ENCODE peak calls at places on chromosomes 11 and 22, in nine cellular contexts. T is C1 segment of cervical spinal cord, F is dorsolateral prefrontal cortex, U is left cardiac atrium, H is fibroblast of mammary gland, S is EH, R is stomach, L is fibroblast of the conjunctiva, O is HTR-8/SVneo. E is an unnamed sample.
A peak's percentile ranks its signal among the peaks of the same experiment; 100 is the strongest.

GRCh38 chr22:21009638-21010425 is 5.1 kb upstream of the P2RX6 start:
- DNase-seq in T (no peak), F (no peak), U (no peak), H (peak; percentile 49), S (peak; percentile 68), R (peak; percentile 48), L (no peak), O (no peak), E (no peak)

GRCh38 chr11:93396356-93396755 is 65.8 kb downstream of the DEUP1 start:
- DNase-seq in T (no peak), F (no peak), U (no peak), H (no peak), S (peak; percentile 27), R (no peak), L (no peak), O (peak; percentile 19), E (no peak)

GRCh38 chr22:45832180-45832579 is 144.8 kb downstream of the WNT7B start:
- DNase-seq in T (no peak), F (no peak), U (no peak), H (no peak), S (no peak), R (no peak), L (no peak), O (no peak), E (no peak)

GRCh38 chr11:1231396-1232327 is 8.8 kb downstream of the MUC5B start:
- DNase-seq in T (no peak), F (no peak), U (peak; percentile 18), H (no peak), S (no peak), R (no peak), L (no peak), O (no peak), E (no peak)

GRCh38 chr11:74557526-74557925 is 34.9 kb upstream of the POLD3 start:
- DNase-seq in T (no peak), F (no peak), U (no peak), H (no peak), S (no peak), R (no peak), L (no peak), O (no peak), E (no peak)

GRCh38 chr11:44658451-44658850 is 68.3 kb upstream of the TSPAN18 start:
- DNase-seq in T (no peak), F (no peak), U (no peak), H (no peak), S (peak; percentile 14), R (no peak), L (no peak), O (no peak), E (no peak)

GRCh38 chr22:29330291-29330690 is 14.8 kb upstream of the RASL10A start:
- DNase-seq in T (no peak), F (no peak), U (no peak), H (no peak), S (no peak), R (no peak), L (no peak), O (no peak), E (no peak)

GRCh38 chr11:67345949-67346819 is 7.2 kb downstream of the POLD4 start:
- DNase-seq in T (no peak), F (peak; percentile 27), U (no peak), H (peak; percentile 85), S (peak; percentile 62), R (peak; percentile 68), L (peak; percentile 54), O (no peak), E (no peak)

GRCh38 chr22:25890651-25891050 is 148.7 kb downstream of the MYO18B start:
- DNase-seq in T (no peak), F (no peak), U (no peak), H (no peak), S (no peak), R (no peak), L (no peak), O (no peak), E (no peak)

GRCh38 chr11:130782361-130783221 is 133.7 kb downstream of the SNX19 start:
- DNase-seq in T (no peak), F (no peak), U (no peak), H (peak; percentile 73), S (peak; percentile 82), R (no peak), L (peak; percentile 75), O (no peak), E (no peak)

GRCh38 chr22:43126506-43127165 is 16.1 kb downstream of the BIK start:
- DNase-seq in T (no peak), F (no peak), U (no peak), H (peak; percentile 49), S (peak; percentile 82), R (peak; percentile 57), L (peak; percentile 27), O (peak; percentile 96), E (no peak)

GRCh38 chr22:29149841-29150555 is 55.7 kb upstream of the EMID1 start:
- DNase-seq in T (peak; percentile 66), F (peak; percentile 78), U (no peak), H (no peak), S (no peak), R (no peak), L (no peak), O (no peak), E (no peak)

GRCh38 chr11:94457118-94458029 is 36.3 kb downstream of the MRE11 start:
- DNase-seq in T (no peak), F (no peak), U (no peak), H (peak; percentile 16), S (no peak), R (no peak), L (no peak), O (no peak), E (no peak)

GRCh38 chr22:20918663-20919220 is 1.5 kb downstream of the CRKL start:
- DNase-seq in T (no peak), F (no peak), U (no peak), H (no peak), S (peak; percentile 33), R (no peak), L (no peak), O (no peak), E (no peak)

GRCh38 chr11:67695606-67696005 is 21.2 kb upstream of the ALDH3B2 start:
- DNase-seq in T (no peak), F (no peak), U (no peak), H (no peak), S (no peak), R (no peak), L (no peak), O (no peak), E (no peak)

GRCh38 chr22:48440176-48440575 is 1387.5 kb downstream of the BRD1 start:
- DNase-seq in T (no peak), F (no peak), U (no peak), H (no peak), S (no peak), R (no peak), L (no peak), O (no peak), E (no peak)

GRCh38 chr11:69199583-69200295 is 44.0 kb downstream of the SMIM38 start:
- DNase-seq in T (no peak), F (no peak), U (no peak), H (no peak), S (no peak), R (no peak), L (no peak), O (no peak), E (no peak)

GRCh38 chr11:16226245-16226644 is 130.1 kb downstream of the SOX6 start:
- DNase-seq in T (no peak), F (no peak), U (peak; percentile 73), H (peak; percentile 8), S (peak; percentile 40), R (peak; percentile 94), L (no peak), O (no peak), E (no peak)

GRCh38 chr11:12529793-12530192 is 144.4 kb upstream of the TEAD1 start:
- DNase-seq in T (no peak), F (no peak), U (no peak), H (peak; percentile 38), S (peak; percentile 42), R (no peak), L (no peak), O (no peak), E (no peak)

E was measured in T-helper 1 cell.